ENCODE peak calls at places on chromosomes 7 and 10, in nine cellular contexts. O, K, U, I, C, A, P, S and R are unnamed samples.

GRCh38 chr10:4532976-4533375 is 293.0 kb upstream of the AKR1E2 start:
- DNase-seq in K (no peak), S (no peak), U (no peak), P (no peak), O (no peak), I (no peak), C (peak; percentile 50), A (no peak), R (no peak)

GRCh38 chr10:19570143-19570542 is 246.1 kb upstream of the PLXDC2 start:
- DNase-seq in O (no peak), C (no peak), P (no peak), I (no peak), K (no peak), A (no peak), S (no peak), U (no peak), R (no peak)

GRCh38 chr7:44980393-44981034 is 1.7 kb upstream of the MYO1G start:
- DNase-seq in P (no peak), I (no peak), K (no peak), S (no peak), U (no peak), C (peak; percentile 70), O (peak; percentile 83), A (peak; percentile 42), R (no peak)

GRCh38 chr7:36439624-36440023 is 50.0 kb downstream of the ANLN start:
- DNase-seq in O (no peak), C (peak; percentile 64), P (no peak), U (no peak), S (no peak), I (no peak), A (no peak), K (no peak), R (no peak)

GRCh38 chr10:71270821-71271220 is 48.2 kb upstream of the SLC29A3 start:
- DNase-seq in O (no peak), A (no peak), P (no peak), C (no peak), I (no peak), U (no peak), S (no peak), K (no peak), R (no peak)

GRCh38 chr7:76155938-76156337 is 45.8 kb upstream of the SRRM3 start:
- DNase-seq in P (no peak), U (no peak), C (peak; percentile 90), I (peak; percentile 43), A (no peak), O (peak; percentile 56), S (peak; percentile 79), K (no peak), R (no peak)

GRCh38 chr7:142739927-142740492 is 9.3 kb upstream of the PRSS1 start:
- DNase-seq in U (no peak), C (no peak), S (no peak), P (peak; percentile 18), I (no peak), A (no peak), O (no peak), K (no peak), R (no peak)

GRCh38 chr10:68088744-68089143 is 13.7 kb upstream of the HERC4 start:
- DNase-seq in A (no peak), P (no peak), C (peak; percentile 46), U (no peak), I (no peak), K (no peak), S (no peak), O (peak; percentile 87), R (no peak)

GRCh38 chr7:113890326-113891030 is 28.3 kb downstream of the PPP1R3A start:
- DNase-seq in U (no peak), O (peak; percentile 47), I (no peak), S (no peak), P (no peak), A (no peak), K (no peak), C (no peak), R (no peak)

GRCh38 chr7:98874942-98875341 is 3.4 kb upstream of the TRRAP start:
- DNase-seq in S (no peak), U (no peak), P (no peak), I (no peak), K (no peak), A (no peak), C (no peak), O (no peak), R (no peak)

GRCh38 chr7:98870807-98871491 is 1.1 kb upstream of the TMEM130 start:
- DNase-seq in A (peak; percentile 54), P (no peak), C (no peak), S (no peak), K (peak; percentile 59), U (no peak), O (no peak), I (no peak), R (no peak)

GRCh38 chr7:98869374-98870070 is at the start of gene TMEM130:
- DNase-seq in P (peak; percentile 43), O (no peak), A (peak; percentile 63), I (no peak), U (peak; percentile 65), S (peak; percentile 34), K (peak; percentile 67), C (no peak), R (no peak)

GRCh38 chr7:98870071-98870651 is 347 bp upstream of the TMEM130 start:
- DNase-seq in S (peak; percentile 70), O (peak; percentile 50), U (peak; percentile 79), C (peak; percentile 47), P (peak; percentile 88), K (peak; percentile 91), A (peak; percentile 86), I (peak; percentile 26), R (no peak)

DNA sequence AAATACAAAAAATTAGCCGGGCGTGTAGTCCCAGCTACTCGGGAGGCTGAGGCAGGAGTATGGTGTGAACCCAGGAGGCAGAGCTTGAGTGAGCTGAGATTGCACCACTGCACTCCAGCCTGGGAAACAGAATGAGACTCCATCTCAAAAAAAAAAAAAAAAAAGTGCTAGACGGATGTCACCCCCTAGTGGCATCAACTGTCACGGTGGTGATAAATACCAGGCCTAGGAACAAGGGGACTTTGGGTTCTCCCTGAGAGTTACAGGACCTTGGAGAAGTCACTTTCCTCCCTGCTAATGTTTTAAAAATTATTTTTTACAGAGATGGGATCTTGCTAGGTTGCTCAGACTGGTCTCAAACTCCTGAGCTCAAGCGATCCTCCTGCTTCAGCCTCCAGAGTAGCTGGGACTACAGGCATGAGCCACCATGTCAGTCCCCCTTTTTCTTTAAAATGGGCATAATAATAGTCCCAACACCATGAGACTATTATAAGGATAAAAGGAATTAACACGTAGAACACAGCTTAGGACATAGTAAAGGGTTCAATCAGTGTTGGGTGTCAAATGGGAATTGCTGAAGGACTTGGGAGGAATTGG is 2.6 kb upstream of the TMEM130 start:
- DNase-seq in I (no peak), O (no peak), K (peak; percentile 23), U (peak; percentile 67), A (no peak), C (no peak), S (no peak), P (peak; percentile 67), R (no peak)
- TF ChIP-seq CTCF in I (peak; percentile 25), O (peak; percentile 23), K (no peak), U (peak; percentile 52), A (peak; percentile 5), C (peak; percentile 4), S (peak; percentile 7), P (peak; percentile 64), R (peak; percentile 12)

GRCh38 chr10:125130886-125131285 is 29.5 kb downstream of the CTBP2 start:
- DNase-seq in K (peak; percentile 41), S (no peak), C (no peak), U (no peak), I (no peak), O (no peak), A (no peak), P (no peak), R (no peak)

GRCh38 chr10:125130260-125130659 is 30.1 kb downstream of the CTBP2 start:
- DNase-seq in I (no peak), A (no peak), S (peak; percentile 69), P (no peak), U (no peak), C (no peak), O (no peak), K (peak; percentile 68), R (no peak)

GRCh38 chr10:125128397-125129075 is 31.8 kb downstream of the CTBP2 start:
- DNase-seq in P (no peak), K (no peak), A (no peak), S (no peak), I (no peak), O (peak; percentile 36), U (no peak), C (no peak), R (no peak)

GRCh38 chr10:125127986-125128385 is 32.4 kb downstream of the CTBP2 start:
- DNase-seq in S (peak; percentile 75), I (no peak), C (no peak), P (no peak), K (no peak), A (no peak), U (no peak), O (no peak), R (no peak)

DNA sequence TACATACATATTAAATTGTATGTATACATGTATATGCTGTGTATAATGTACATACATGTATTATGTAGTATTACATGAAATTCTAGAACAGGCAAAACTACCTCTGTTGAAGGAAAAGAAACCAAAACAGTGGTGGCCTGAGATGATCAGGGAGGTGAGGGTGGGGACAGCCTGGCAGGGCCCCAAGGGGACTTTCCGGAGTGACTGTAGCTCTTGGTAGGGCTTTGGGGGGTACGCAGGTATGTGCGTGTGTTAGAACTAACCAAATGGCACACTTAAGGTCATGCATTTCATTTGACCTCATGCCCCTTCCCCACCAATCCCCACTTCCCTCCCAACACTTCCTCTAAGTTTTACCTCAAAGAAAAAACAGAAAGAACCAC is 31.3 kb downstream of the CTBP2 start:
- DNase-seq in U (no peak), A (no peak), K (no peak), I (no peak), S (no peak), O (no peak), P (no peak), C (no peak), R (no peak)
- H3K36me3 ChIP-seq in U (peaks cover 4% of the 10 kb centered on the region), A (peaks cover 71% of the 10 kb centered on the region), K (peaks cover 20% of the 10 kb centered on the region), I (peaks cover 9% of the 10 kb centered on the region), S (no peaks in the 10 kb centered on the region), O (peaks cover 44% of the 10 kb centered on the region), P (peaks cover 28% of the 10 kb centered on the region), C (peaks cover 3% of the 10 kb centered on the region), R (peaks cover 16% of the 10 kb centered on the region)

DNA sequence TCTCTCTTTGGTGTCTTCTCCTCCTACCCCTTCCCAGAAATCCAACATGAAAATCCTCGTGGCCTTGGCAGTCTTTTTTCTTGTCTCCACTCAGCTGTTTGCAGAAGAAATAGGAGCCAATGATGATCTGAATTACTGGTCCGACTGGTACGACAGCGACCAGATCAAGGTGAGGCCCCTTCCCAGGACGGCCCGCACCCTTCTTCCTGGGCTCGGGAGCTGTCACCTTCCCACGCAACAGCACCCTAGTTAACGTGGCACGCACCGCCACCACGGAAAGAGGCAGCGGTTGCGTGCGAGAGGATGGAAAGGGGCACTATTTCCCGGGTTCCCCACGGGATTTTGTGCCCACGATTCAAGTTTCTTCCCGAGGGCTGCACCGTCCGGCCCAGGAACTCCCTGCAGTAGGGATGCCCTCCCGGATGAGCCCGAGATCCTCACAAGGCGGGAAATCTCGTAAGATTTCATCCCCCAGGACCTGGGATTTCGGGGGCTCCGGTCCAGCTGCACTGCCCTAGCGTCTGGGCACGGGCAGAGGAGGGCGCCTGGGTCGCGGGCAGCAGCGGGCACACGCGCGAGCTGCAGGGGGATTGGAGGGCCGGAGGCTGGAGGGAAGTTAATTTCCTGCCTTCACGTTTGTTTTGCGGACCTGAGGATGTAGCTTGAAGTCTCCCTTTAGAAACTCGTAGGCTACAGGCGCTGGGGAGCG is 835 bp downstream of the TAC1 start:
- DNase-seq in U (peak; percentile 45), P (peak; percentile 47), K (no peak), O (no peak), I (no peak), A (no peak), S (no peak), C (no peak), R (no peak)
- H3K27me3 ChIP-seq in U (peaks cover 100% of the 10 kb centered on the region), P (peaks cover 64% of the 10 kb centered on the region), K (no peaks in the 10 kb centered on the region), O (peaks cover 18% of the 10 kb centered on the region), I (peaks cover 90% of the 10 kb centered on the region), A (peaks cover 33% of the 10 kb centered on the region), S (peaks cover 18% of the 10 kb centered on the region), C (peaks cover 100% of the 10 kb centered on the region), R (peaks cover 14% of the 10 kb centered on the region)

GRCh38 chr10:118045842-118046490 is 775 bp downstream of the RAB11FIP2 start:
- DNase-seq in S (peak; percentile 76), P (peak; percentile 65), I (peak; percentile 33), K (peak; percentile 90), U (no peak), A (peak; percentile 75), O (peak; percentile 29), C (peak; percentile 47), R (no peak)
- TF ChIP-seq CTCF in S (no peak), P (no peak), I (no peak), K (no peak), U (no peak), A (no peak), O (no peak), C (no peak), R (no peak)